ENCODE peak calls at places on chromosome 22, in four cellular contexts. O is foreskin fibroblast, R is neural progenitor cell, Z is mammary epithelial cell. K is an unnamed sample.

GRCh38 chr22:35043932-35044319 is 22.0 kb upstream of the ISX start:
- DNase-seq in O (no peak), Z (no peak), R (no peak), K (no peak)

GRCh38 chr22:49999063-49999900 is 13.3 kb downstream of the IL17REL start:
- DNase-seq in R (peak; percentile 80), Z (no peak), O (peak; percentile 30), K (peak; percentile 72)

GRCh38 chr22:19783531-19784395 is 23.2 kb downstream of the TBX1 start:
- DNase-seq in Z (no peak), O (no peak), R (no peak), K (no peak)

GRCh38 chr22:40694409-40694808 is 15.1 kb downstream of the MCHR1 start:
- DNase-seq in R (no peak), O (peak; percentile 46), Z (no peak), K (no peak)

GRCh38 chr22:20111045-20111688 is 4.7 kb upstream of the RANBP1 start:
- DNase-seq in O (peak; percentile 57), R (peak; percentile 69), Z (no peak), K (peak; percentile 75)

GRCh38 chr22:50191041-50191740 is 5.5 kb downstream of the TRABD start:
- DNase-seq in Z (no peak), R (no peak), O (no peak), K (peak; percentile 82)

GRCh38 chr22:19902245-19902699 is 39.3 kb upstream of the COMT start:
- DNase-seq in O (no peak), Z (no peak), R (no peak), K (no peak)

GRCh38 chr22:49157529-49158339 is 669.9 kb downstream of the BRD1 start:
- DNase-seq in O (no peak), R (no peak), Z (no peak), K (no peak)

GRCh38 chr22:42863349-42863911 is 6.4 kb upstream of the ARFGAP3 start:
- DNase-seq in O (peak; percentile 71), R (no peak), Z (peak; percentile 85), K (peak; percentile 50)

GRCh38 chr22:46247443-46247975 is 2.6 kb downstream of the CDPF1 start:
- DNase-seq in R (no peak), Z (no peak), O (no peak), K (no peak)

GRCh38 chr22:43303166-43303565 is 40.0 kb downstream of the SCUBE1 start:
- DNase-seq in R (no peak), O (no peak), Z (no peak), K (no peak)

GRCh38 chr22:19962246-19962908 is 20.8 kb upstream of the TXNRD2 start:
- DNase-seq in R (peak; percentile 95), O (peak; percentile 90), Z (peak; percentile 81), K (peak; percentile 87)

GRCh38 chr22:37275622-37276021 is 6.7 kb upstream of the CYTH4 start:
- DNase-seq in O (no peak), R (no peak), Z (no peak), K (no peak)
- TF ChIP-seq CTCF in O (no peak), R (no peak), Z (no peak), K (no peak)

GRCh38 chr22:22576244-22576988 is 17.4 kb upstream of the PRAME start:
- DNase-seq in O (peak; percentile 74), Z (peak; percentile 11), R (peak; percentile 81), K (peak; percentile 61)
- TF ChIP-seq CTCF in O (peak; percentile 93), Z (peak; percentile 78), R (peak; percentile 87), K (peak; percentile 77)

DNA sequence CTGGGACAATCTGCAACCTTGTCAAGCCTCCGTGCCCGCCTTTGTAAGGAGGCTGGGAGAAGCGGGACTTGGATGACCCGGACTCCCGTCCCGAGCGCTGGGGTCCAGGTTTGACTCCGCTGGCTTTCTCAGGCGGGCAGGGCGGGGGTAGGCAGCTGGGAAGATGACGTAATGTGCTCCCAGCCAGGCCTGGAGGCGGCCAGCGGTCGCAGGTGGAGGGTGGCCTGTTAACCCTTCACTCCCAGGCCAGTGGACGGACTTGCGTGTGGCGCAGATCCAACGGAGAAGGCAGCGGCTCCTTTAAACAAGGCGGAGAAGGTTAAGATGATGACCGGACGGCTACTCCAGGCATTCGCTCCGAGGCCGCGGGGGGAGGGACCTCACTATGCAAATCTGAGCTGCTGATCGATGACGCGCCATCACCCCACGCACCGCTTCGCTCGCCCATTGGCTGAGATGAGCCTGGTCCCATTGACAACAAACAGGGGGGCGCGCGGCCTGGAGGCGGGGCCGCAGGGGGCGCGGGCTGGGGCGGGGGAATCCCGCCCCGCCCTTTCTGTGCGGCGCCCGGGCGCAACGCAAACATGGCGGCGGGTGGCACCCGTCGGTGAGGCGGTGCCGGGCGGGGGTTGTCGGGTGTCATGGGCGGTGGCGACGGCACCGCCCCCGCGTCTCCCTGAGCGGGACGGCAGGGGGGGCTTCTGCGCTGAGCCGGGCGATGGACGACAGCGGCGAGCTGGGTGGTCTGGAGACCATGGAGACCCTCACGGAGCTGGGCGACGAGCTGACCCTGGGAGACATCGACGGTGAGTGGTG is at the start of gene SREBF2:
- DNase-seq in O (peak; percentile 100), R (peak; percentile 100), Z (peak; percentile 100), K (peak; percentile 99)
- TF ChIP-seq CTCF in O (no peak), R (peak; percentile 17), Z (no peak), K (no peak)

GRCh38 chr22:27919222-27919942 is at the start of gene PITPNB:
- DNase-seq in Z (peak; percentile 98), O (peak; percentile 100), R (peak; percentile 100), K (peak; percentile 100)

GRCh38 chr22:27925331-27925730 is 6.3 kb upstream of the PITPNB start:
- DNase-seq in Z (no peak), O (no peak), R (no peak), K (no peak)

GRCh38 chr22:27918351-27919221 is 470 bp downstream of the PITPNB start:
- DNase-seq in Z (peak; percentile 64), O (peak; percentile 60), R (peak; percentile 80), K (peak; percentile 68)

DNA sequence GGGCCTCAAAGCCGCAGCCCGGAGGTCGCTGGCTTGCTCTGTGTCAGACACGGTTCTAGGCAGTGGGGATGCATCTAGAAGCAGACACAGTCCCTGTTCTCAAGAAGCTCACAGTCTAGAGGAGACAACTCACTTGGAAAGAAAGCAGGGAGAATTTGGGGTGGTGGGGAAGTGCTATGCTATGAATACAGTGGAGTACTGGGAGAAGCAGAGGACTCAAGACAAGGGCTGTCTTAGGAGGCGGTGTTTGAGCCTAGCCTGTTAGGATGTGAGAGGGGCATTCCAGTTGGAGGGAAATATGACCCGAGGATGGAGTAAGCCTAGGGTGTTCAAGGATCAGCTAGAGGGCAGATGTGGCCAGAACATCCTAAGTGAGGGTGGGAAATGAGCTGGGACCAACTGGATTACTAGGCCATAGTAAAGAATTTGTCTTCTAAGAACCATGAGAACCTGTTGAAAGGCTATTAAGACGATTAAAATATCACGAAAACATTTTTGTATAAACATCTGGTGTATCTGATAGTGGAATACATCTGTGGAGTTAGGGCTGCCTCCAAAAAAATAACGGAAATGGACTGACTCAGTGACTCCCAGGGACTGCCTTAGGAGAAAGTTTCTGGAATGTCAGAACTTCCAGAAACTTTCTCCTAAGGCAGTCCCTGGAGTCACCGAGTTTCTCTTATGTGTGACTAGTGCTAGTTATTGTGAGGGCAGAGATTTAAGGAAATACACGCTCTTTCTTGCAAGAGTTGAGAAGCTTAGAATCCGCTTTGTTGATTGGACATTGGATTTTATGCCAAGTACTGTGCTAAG is 1.1 kb upstream of the PITPNB start:
- DNase-seq in O (peak; percentile 90), Z (peak; percentile 58), R (peak; percentile 84), K (no peak)
- TF ChIP-seq CTCF in O (peak; percentile 12), Z (no peak), R (peak; percentile 22), K (no peak)

GRCh38 chr22:39384750-39385480 is 14.7 kb upstream of the TAB1 start:
- DNase-seq in Z (no peak), O (peak; percentile 62), R (peak; percentile 71), K (no peak)
- TF ChIP-seq CTCF in Z (peak; percentile 2), O (peak; percentile 15), R (peak; percentile 58), K (peak; percentile 9)

GRCh38 chr22:36569999-36570398 is 41.0 kb upstream of the EIF3D start:
- DNase-seq in O (peak; percentile 71), Z (peak; percentile 20), R (peak; percentile 70), K (no peak)
- TF ChIP-seq CTCF in O (peak; percentile 39), Z (peak; percentile 52), R (peak; percentile 51), K (no peak)

DNA sequence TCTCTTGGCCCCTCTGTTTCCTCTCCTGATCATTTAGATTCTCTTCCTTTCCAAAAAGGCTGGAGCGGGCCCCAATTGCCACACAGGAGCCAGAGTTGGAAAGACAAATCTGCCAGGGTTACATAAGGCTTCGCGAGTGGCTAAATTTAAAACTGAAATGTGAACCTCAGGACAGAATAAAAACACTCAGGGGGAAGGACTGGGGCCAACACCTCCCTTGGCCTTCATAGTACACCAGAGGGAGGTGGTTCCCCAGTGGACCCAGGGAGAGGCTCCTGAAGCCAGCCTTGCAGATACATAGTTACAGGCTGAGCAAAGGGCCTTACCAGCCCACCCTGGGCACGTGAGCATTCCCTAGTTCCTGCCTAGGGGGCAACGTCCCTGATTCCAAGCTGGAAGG is 150.1 kb downstream of the MN1 start:
- DNase-seq in Z (no peak), R (no peak), O (no peak), K (no peak)
- TF ChIP-seq CTCF in Z (no peak), R (no peak), O (no peak), K (no peak)

GRCh38 chr22:24707477-24707816 is 67.1 kb downstream of the PIWIL3 start:
- DNase-seq in Z (no peak), R (peak; percentile 40), O (no peak), K (no peak)
- TF ChIP-seq CTCF in Z (peak; percentile 30), R (peak; percentile 5), O (no peak), K (no peak)